ENCODE peak calls at places on chromosomes 6 and 20, in seven cellular contexts. F is SJSA1; B is adrenal gland; H is stomach; D is left ventricle myocardium inferior; Q is upper lobe of right lung; E is CD4-positive, alpha-beta memory T cell. R is an unnamed sample.
A peak's percentile ranks its signal among the peaks of the same experiment; 100 is the strongest.

GRCh38 chr20:44598413-44599290 is 16.3 kb downstream of the PKIG start:
- DNase-seq in F (no peak), B (peak; percentile 52), H (no peak), D (peak; percentile 63), Q (no peak), E (no peak), R (peak; percentile 92)

GRCh38 chr6:166222631-166223030 is 55.0 kb upstream of the TBXT start:
- DNase-seq in F (no peak), B (no peak), H (no peak), D (no peak), Q (no peak), E (no peak), R (no peak)

GRCh38 chr6:106894978-106895702 is 79.4 kb downstream of the CD24 start:
- DNase-seq in F (no peak), B (no peak), H (peak; percentile 31), D (no peak), Q (no peak), E (no peak), R (no peak)

GRCh38 chr20:13009682-13010406 is 1.1 kb downstream of the SPTLC3 start:
- DNase-seq in F (peak; percentile 85), B (peak; percentile 75), H (no peak), D (no peak), Q (no peak), E (peak; percentile 5), R (peak; percentile 36)

GRCh38 chr6:133156689-133157088 is 84.5 kb upstream of the EYA4 start:
- DNase-seq in F (no peak), B (no peak), H (no peak), D (no peak), Q (no peak), E (no peak), R (no peak)

GRCh38 chr6:150298029-150298380 is 70.8 kb upstream of the IYD start:
- DNase-seq in F (no peak), B (no peak), H (no peak), D (no peak), Q (no peak), E (no peak), R (no peak)

GRCh38 chr6:136087986-136088385 is 162.1 kb downstream of the MTFR2 start:
- DNase-seq in F (no peak), B (no peak), H (no peak), D (no peak), Q (no peak), E (no peak), R (no peak)

GRCh38 chr20:44614525-44614924 is 32.1 kb downstream of the PKIG start:
- DNase-seq in F (no peak), B (no peak), H (no peak), D (peak; percentile 69), Q (peak; percentile 53), E (no peak), R (no peak)

GRCh38 chr20:32232487-32232886 is 24.8 kb downstream of the POFUT1 start:
- DNase-seq in F (no peak), B (no peak), H (no peak), D (no peak), Q (no peak), E (no peak), R (no peak)

GRCh38 chr20:32982617-32983458 is 21.4 kb downstream of the SUN5 start:
- DNase-seq in F (peak; percentile 28), B (no peak), H (peak; percentile 38), D (peak; percentile 48), Q (peak; percentile 45), E (no peak), R (peak; percentile 7)

GRCh38 chr20:46050444-46050843 is 21.4 kb downstream of the SLC12A5 start:
- DNase-seq in F (no peak), B (no peak), H (no peak), D (no peak), Q (no peak), E (no peak), R (no peak)

GRCh38 chr20:15760217-15760567 is 813.1 kb downstream of the KIF16B start:
- DNase-seq in F (no peak), B (no peak), H (no peak), D (no peak), Q (no peak), E (no peak), R (no peak)

GRCh38 chr6:7461416-7461815 is 71.8 kb downstream of the RIOK1 start:
- DNase-seq in F (no peak), B (no peak), H (no peak), D (no peak), Q (no peak), E (no peak), R (no peak)

GRCh38 chr6:11324453-11325023 is 92.1 kb upstream of the NEDD9 start:
- DNase-seq in F (no peak), B (no peak), H (no peak), D (no peak), Q (no peak), E (no peak), R (no peak)

GRCh38 chr6:149392093-149392492 is 8.0 kb upstream of the SUMO4 start:
- DNase-seq in F (no peak), B (no peak), H (no peak), D (no peak), Q (no peak), E (no peak), R (no peak)

GRCh38 chr20:63093966-63094766 is 87.4 kb upstream of the BHLHE23 start:
- DNase-seq in F (no peak), B (peak; percentile 5), H (no peak), D (peak; percentile 8), Q (peak; percentile 31), E (no peak), R (no peak)

GRCh38 chr6:116246089-116246488 is 7.8 kb downstream of the TSPYL4 start:
- DNase-seq in F (peak; percentile 50), B (peak; percentile 27), H (no peak), D (no peak), Q (no peak), E (no peak), R (no peak)

GRCh38 chr6:131135244-131136020 is at the start of gene AKAP7:
- DNase-seq in F (peak; percentile 84), B (peak; percentile 88), H (peak; percentile 73), D (peak; percentile 82), Q (peak; percentile 93), E (peak; percentile 49), R (peak; percentile 87)

GRCh38 chr6:42375007-42375635 is 76.6 kb downstream of the TRERF1 start:
- DNase-seq in F (no peak), B (no peak), H (no peak), D (no peak), Q (no peak), E (no peak), R (no peak)

GRCh38 chr6:72787521-72788031 is 165.7 kb downstream of the KCNQ5 start:
- DNase-seq in F (peak; percentile 71), B (no peak), H (no peak), D (no peak), Q (no peak), E (no peak), R (peak; percentile 51)

DNA sequence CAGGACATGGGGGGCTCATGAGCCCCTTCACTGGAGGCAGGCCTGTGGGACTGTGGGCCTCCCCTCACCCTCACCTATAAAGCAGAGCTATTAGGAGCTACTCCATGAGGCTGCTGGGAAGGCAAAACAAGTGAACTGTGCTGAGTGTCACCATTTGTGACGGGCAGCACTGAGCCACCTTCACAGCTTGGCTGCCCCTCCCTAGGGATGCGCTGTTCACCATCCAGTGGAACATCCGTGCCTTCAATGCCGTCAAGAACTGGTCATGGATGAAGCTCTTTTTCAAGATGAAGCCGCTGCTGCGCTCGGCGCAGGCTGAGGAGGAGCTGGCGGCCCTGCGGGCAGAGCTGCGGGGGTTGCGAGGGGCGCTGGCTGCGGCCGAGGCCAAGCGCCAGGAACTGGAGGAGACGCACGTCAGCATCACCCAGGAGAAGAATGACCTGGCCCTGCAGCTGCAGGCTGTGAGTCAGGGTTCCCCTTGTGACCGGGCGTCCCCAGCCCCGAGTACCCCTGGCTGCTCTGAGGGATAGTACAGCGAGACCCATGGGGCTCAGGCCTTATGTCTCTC is 38.4 kb downstream of the MYH7B start:
- DNase-seq in F (no peak), B (peak; percentile 11), H (no peak), D (no peak), Q (no peak), E (no peak), R (no peak)
- H3K36me3 ChIP-seq in F (peaks cover 29% of the 10 kb centered on the region), B (no peaks in the 10 kb centered on the region), H (peaks cover 61% of the 10 kb centered on the region), D (peaks cover 97% of the 10 kb centered on the region), Q (peaks cover 49% of the 10 kb centered on the region), E (peaks cover 7% of the 10 kb centered on the region), R (peaks cover 17% of the 10 kb centered on the region)

DNA sequence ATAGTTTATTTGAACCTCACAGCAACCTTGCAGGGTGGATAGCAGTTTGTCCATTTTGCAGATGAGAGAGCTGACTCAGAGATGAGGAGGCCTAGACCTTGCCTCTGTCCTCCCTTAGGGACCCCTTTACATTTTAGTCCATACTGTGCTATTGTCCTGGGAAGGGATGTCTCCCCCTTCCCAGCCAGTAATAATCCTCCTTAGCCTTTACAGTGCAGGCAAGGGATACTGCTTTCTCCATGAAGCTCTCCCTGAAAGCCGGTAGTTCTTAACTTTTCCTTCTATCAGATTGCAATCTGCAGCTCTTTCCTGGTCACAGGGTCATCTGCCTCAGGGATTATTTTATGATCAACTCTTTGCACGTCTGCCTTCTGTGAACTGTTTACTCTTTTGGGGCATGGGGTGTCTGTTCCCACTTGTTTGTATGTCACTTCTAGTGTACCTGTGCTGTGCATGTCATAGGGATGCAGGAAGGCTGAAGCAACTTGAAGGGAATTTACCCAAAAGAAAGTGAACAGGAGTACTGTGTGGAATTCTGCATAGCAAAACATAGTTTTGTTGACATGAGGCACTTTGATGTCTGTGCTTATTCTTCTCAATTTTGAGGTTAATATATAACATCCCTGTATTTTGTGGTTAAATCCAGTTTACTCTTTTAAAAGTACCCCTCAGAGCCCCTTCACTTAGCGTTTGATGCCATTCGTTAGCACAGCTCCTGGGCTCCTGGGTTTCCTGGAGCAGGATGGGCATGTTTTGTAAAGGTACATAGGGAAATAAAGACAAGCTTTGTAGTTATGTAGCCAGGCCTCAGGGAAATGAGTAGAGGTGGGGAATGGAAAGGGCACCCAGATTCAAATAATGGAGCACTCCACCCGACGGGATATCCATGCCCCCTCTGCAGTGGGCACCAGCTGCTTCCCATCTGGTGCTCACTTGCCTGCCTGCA is 38.1 kb downstream of the DHX35 start:
- DNase-seq in F (no peak), B (no peak), H (no peak), D (no peak), Q (no peak), E (no peak), R (no peak)
- H3K36me3 ChIP-seq in F (peaks cover 66% of the 10 kb centered on the region), B (no peaks in the 10 kb centered on the region), H (peaks cover 100% of the 10 kb centered on the region), D (peaks cover 92% of the 10 kb centered on the region), Q (peaks cover 93% of the 10 kb centered on the region), E (peaks cover 20% of the 10 kb centered on the region), R (peaks cover 16% of the 10 kb centered on the region)

GRCh38 chr6:37317312-37318038 is 36.3 kb upstream of the RNF8 start:
- DNase-seq in F (no peak), B (no peak), H (no peak), D (no peak), Q (no peak), E (no peak), R (no peak)
- H3K36me3 ChIP-seq in F (peaks cover 81% of the 10 kb centered on the region), B (no peaks in the 10 kb centered on the region), H (peaks cover 100% of the 10 kb centered on the region), D (peaks cover 82% of the 10 kb centered on the region), Q (peaks cover 89% of the 10 kb centered on the region), E (peaks cover 75% of the 10 kb centered on the region), R (peaks cover 35% of the 10 kb centered on the region)

DNA sequence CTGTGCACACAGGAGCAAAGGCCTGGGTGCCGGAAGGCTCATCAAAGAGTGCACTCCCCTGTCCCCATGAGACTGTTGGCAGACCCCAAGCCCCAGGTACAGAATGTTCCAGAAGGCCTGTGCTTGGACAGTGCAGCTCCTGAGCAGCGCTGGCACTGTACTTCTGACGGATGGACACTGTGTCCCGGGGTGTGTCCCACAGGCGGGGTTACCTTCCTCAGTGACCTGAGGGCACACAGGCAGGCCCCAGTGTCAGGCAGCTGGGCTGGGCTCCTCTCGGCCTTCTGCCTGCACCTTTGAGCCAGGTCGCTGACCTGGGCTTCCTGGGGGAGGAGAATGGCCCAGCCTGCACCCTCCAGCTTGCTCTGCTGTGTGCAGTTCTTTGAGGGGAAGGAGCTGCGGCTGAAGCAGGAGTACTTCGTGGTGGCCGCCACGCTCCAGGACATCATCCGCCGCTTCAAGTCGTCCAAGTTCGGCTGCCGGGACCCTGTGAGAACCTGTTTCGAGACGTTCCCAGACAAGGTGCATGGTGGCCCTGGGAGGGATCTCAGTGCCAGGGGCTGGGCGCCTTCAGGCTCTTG is 30.1 kb downstream of the PYGB start:
- DNase-seq in F (no peak), B (no peak), H (peak; percentile 23), D (peak; percentile 14), Q (peak; percentile 53), E (no peak), R (no peak)
- H3K36me3 ChIP-seq in F (peaks cover 100% of the 10 kb centered on the region), B (no peaks in the 10 kb centered on the region), H (peaks cover 100% of the 10 kb centered on the region), D (peaks cover 95% of the 10 kb centered on the region), Q (peaks cover 80% of the 10 kb centered on the region), E (peaks cover 36% of the 10 kb centered on the region), R (no peaks in the 10 kb centered on the region)